ENCODE peak calls at places on chromosomes 7 and 10, in six cellular contexts. N is pons, T is aorta, Q is substantia nigra, L is GM23338, M is T-helper 2 cell. U is an unnamed sample.
A peak's percentile ranks its signal among the peaks of the same experiment; 100 is the strongest.

GRCh38 chr10:63388421-63389031 is 77.3 kb downstream of the JMJD1C start:
- DNase-seq in N (no peak), T (no peak), Q (no peak), L (no peak), M (peak; percentile 68), U (no peak)

GRCh38 chr7:156560075-156560474 is 80.5 kb upstream of the RNF32 start:
- DNase-seq in N (no peak), T (no peak), Q (no peak), L (peak; percentile 78), M (no peak), U (no peak)

GRCh38 chr7:112147752-112148435 is 58.3 kb downstream of the DOCK4 start:
- DNase-seq in N (no peak), T (no peak), Q (no peak), L (peak; percentile 17), M (no peak), U (peak; percentile 66)

GRCh38 chr7:67947651-67948050 is 951.0 kb downstream of the TYW1 start:
- DNase-seq in N (no peak), T (no peak), Q (no peak), L (no peak), M (no peak), U (no peak)

GRCh38 chr10:30219977-30220751 is 128.9 kb downstream of the MTPAP start:
- DNase-seq in N (peak; percentile 26), T (peak; percentile 42), Q (no peak), L (no peak), M (peak; percentile 42), U (no peak)

GRCh38 chr10:12605580-12606405 is 256.4 kb downstream of the CAMK1D start:
- DNase-seq in N (peak; percentile 86), T (peak; percentile 87), Q (peak; percentile 53), L (no peak), M (peak; percentile 82), U (peak; percentile 82)

GRCh38 chr7:80767655-80768054 is 129.2 kb downstream of the CD36 start:
- DNase-seq in N (no peak), T (no peak), Q (no peak), L (no peak), M (no peak), U (no peak)

GRCh38 chr10:119778776-119779445 is 53.1 kb downstream of the INPP5F start:
- DNase-seq in N (no peak), T (no peak), Q (no peak), L (no peak), M (no peak), U (no peak)

GRCh38 chr10:86344281-86344680 is 22.3 kb downstream of the GRID1 start:
- DNase-seq in N (no peak), T (peak; percentile 21), Q (no peak), L (no peak), M (no peak), U (no peak)

GRCh38 chr10:102763037-102763607 is 19.4 kb downstream of the WBP1L start:
- DNase-seq in N (no peak), T (no peak), Q (no peak), L (no peak), M (no peak), U (no peak)

GRCh38 chr7:67937717-67938191 is 941.1 kb downstream of the TYW1 start:
- DNase-seq in N (peak; percentile 15), T (no peak), Q (no peak), L (no peak), M (no peak), U (no peak)

GRCh38 chr7:128352138-128352537 is 8.4 kb upstream of the RBM28 start:
- DNase-seq in N (no peak), T (peak; percentile 82), Q (no peak), L (peak; percentile 95), M (peak; percentile 18), U (peak; percentile 35)

GRCh38 chr10:126731613-126731995 is 61.1 kb upstream of the C10orf90 start:
- DNase-seq in N (no peak), T (no peak), Q (no peak), L (no peak), M (no peak), U (no peak)

GRCh38 chr10:44998146-44998631 is 2.5 kb upstream of the ZNF22 start:
- DNase-seq in N (no peak), T (no peak), Q (no peak), L (no peak), M (no peak), U (no peak)

GRCh38 chr10:116254422-116255152 is 18.4 kb downstream of the GFRA1 start:
- DNase-seq in N (no peak), T (no peak), Q (no peak), L (peak; percentile 11), M (no peak), U (no peak)

GRCh38 chr10:6195891-6196290 is 6.8 kb upstream of the PFKFB3 start:
- DNase-seq in N (peak; percentile 79), T (peak; percentile 83), Q (no peak), L (no peak), M (no peak), U (peak; percentile 25)

GRCh38 chr10:94549221-94549620 is 3.6 kb downstream of the HELLS start:
- DNase-seq in N (no peak), T (no peak), Q (no peak), L (peak; percentile 44), M (no peak), U (no peak)